ENCODE peak calls at places on chromosomes 1 and 21, in six cellular contexts. R is hepatocyte, L is fibroblast of the aortic adventitia, H is brain microvascular endothelial cell, S is sigmoid colon, J is cardiac fibroblast. Q is an unnamed sample.
A peak's percentile ranks its signal among the peaks of the same experiment; 100 is the strongest.

GRCh38 chr1:68916227-68916853 is 419.5 kb upstream of the DEPDC1 start:
- DNase-seq in S (no peak), H (peak; percentile 51), J (peak; percentile 85), L (peak; percentile 94), R (peak; percentile 41), Q (no peak)

GRCh38 chr1:53129891-53130597 is 12.4 kb downstream of the SLC1A7 start:
- DNase-seq in L (no peak), H (no peak), R (no peak), J (no peak), S (peak; percentile 62), Q (no peak)

GRCh38 chr21:31161157-31161556 is 122.9 kb upstream of the KRTAP19-8 start:
- DNase-seq in J (no peak), R (no peak), L (peak; percentile 13), H (no peak), S (no peak), Q (no peak)

GRCh38 chr1:78080767-78081166 is 35.0 kb downstream of the GIPC2 start:
- DNase-seq in L (no peak), R (no peak), H (no peak), S (no peak), J (no peak), Q (no peak)

GRCh38 chr1:234238060-234238459 is 135.2 kb upstream of the COA6 start:
- DNase-seq in R (no peak), H (no peak), J (no peak), S (no peak), L (no peak), Q (no peak)

GRCh38 chr1:236425031-236425663 is 31.1 kb downstream of the EDARADD start:
- DNase-seq in S (no peak), J (no peak), H (no peak), L (no peak), R (no peak), Q (no peak)

GRCh38 chr1:110340207-110340468 is 961 bp downstream of the RBM15 start:
- DNase-seq in S (peak; percentile 68), R (no peak), H (no peak), J (no peak), L (no peak), Q (peak; percentile 65)

GRCh38 chr1:88973520-88974137 is 18.8 kb downstream of the KYAT3 start:
- DNase-seq in R (peak; percentile 51), S (no peak), L (peak; percentile 74), H (peak; percentile 41), J (peak; percentile 59), Q (no peak)

GRCh38 chr1:21324368-21325137 is 34.3 kb upstream of the ECE1 start:
- DNase-seq in J (peak; percentile 89), S (peak; percentile 91), H (peak; percentile 88), R (peak; percentile 89), L (peak; percentile 94), Q (peak; percentile 86)

GRCh38 chr1:117821782-117822447 is 107.5 kb downstream of the GDAP2 start:
- DNase-seq in J (peak; percentile 91), S (peak; percentile 82), L (peak; percentile 98), H (peak; percentile 97), R (peak; percentile 71), Q (no peak)

GRCh38 chr1:246921481-246921880 is 10.3 kb downstream of the AHCTF1 start:
- DNase-seq in L (peak; percentile 14), H (no peak), J (no peak), R (no peak), S (no peak), Q (no peak)

GRCh38 chr1:14955986-14956385 is 197.6 kb upstream of the TMEM51 start:
- DNase-seq in H (no peak), L (no peak), R (no peak), J (no peak), S (no peak), Q (no peak)

GRCh38 chr1:45820173-45820572 is 16.8 kb downstream of the MAST2 start:
- DNase-seq in J (no peak), H (no peak), S (no peak), R (no peak), L (no peak), Q (no peak)

GRCh38 chr1:97281962-97282361 is 560.4 kb downstream of the PTBP2 start:
- DNase-seq in L (no peak), R (no peak), H (no peak), J (peak; percentile 34), S (no peak), Q (no peak)

GRCh38 chr1:30768169-30768829 is 10.7 kb upstream of the LAPTM5 start:
- DNase-seq in S (no peak), H (no peak), J (no peak), R (no peak), L (no peak), Q (no peak)

GRCh38 chr1:74610961-74611360 is 62.6 kb downstream of the ERICH3 start:
- DNase-seq in S (no peak), L (no peak), J (no peak), H (no peak), R (no peak), Q (no peak)

GRCh38 chr1:239386453-239387303 is at the start of gene CHRM3:
- DNase-seq in R (peak; percentile 75), J (peak; percentile 7), S (peak; percentile 90), L (no peak), H (no peak), Q (peak; percentile 89)

GRCh38 chr1:33316601-33317000 is 4.3 kb downstream of the A3GALT2 start:
- DNase-seq in J (no peak), S (no peak), L (no peak), H (no peak), R (no peak), Q (peak; percentile 47)

GRCh38 chr1:43373034-43373940 is 5.5 kb upstream of the ELOVL1 start:
- DNase-seq in R (peak; percentile 27), H (peak; percentile 63), J (peak; percentile 62), L (peak; percentile 85), S (no peak), Q (no peak)

GRCh38 chr1:197933016-197933415 is 15.8 kb downstream of the LHX9 start:
- DNase-seq in H (no peak), R (no peak), S (no peak), J (no peak), L (no peak), Q (no peak)

GRCh38 chr1:76408303-76408702 is 333.8 kb downstream of the ST6GALNAC3 start:
- DNase-seq in R (no peak), H (no peak), S (no peak), L (no peak), J (no peak), Q (no peak)

DNA sequence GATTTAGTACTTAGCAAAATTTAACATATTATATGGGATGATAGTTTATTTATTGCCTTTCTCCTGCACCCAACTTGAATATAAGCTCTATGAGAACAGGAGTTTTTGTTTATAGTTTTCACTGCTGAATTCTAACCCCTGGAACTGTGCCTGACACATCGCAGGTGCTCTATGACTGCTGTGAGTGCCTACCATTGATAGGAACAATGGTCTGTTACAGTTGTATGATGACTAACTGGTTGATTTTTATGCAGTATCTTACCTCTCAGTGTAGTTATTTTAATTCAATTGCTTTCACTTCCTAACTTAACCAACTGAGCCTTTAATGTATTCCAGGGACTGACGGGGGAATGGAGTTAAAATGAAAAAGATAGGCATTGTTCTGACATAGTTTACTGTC is 336.0 kb downstream of the ST6GALNAC3 start:
- DNase-seq in J (no peak), S (no peak), H (no peak), R (no peak), L (no peak), Q (no peak)
- TF ChIP-seq CTCF in J (no peak), S (no peak), H (no peak), R (no peak), L (no peak), Q (no peak)

GRCh38 chr1:27393641-27394281 is 1.3 kb downstream of the GPR3 start:
- DNase-seq in S (no peak), L (no peak), J (no peak), H (no peak), R (no peak), Q (no peak)
- H3K4me3 ChIP-seq in S (no peak overlapping the region), L (no peak overlapping the region), J (no peak overlapping the region), H (no peak overlapping the region), R (no peak overlapping the region), Q (no peak overlapping the region)

DNA sequence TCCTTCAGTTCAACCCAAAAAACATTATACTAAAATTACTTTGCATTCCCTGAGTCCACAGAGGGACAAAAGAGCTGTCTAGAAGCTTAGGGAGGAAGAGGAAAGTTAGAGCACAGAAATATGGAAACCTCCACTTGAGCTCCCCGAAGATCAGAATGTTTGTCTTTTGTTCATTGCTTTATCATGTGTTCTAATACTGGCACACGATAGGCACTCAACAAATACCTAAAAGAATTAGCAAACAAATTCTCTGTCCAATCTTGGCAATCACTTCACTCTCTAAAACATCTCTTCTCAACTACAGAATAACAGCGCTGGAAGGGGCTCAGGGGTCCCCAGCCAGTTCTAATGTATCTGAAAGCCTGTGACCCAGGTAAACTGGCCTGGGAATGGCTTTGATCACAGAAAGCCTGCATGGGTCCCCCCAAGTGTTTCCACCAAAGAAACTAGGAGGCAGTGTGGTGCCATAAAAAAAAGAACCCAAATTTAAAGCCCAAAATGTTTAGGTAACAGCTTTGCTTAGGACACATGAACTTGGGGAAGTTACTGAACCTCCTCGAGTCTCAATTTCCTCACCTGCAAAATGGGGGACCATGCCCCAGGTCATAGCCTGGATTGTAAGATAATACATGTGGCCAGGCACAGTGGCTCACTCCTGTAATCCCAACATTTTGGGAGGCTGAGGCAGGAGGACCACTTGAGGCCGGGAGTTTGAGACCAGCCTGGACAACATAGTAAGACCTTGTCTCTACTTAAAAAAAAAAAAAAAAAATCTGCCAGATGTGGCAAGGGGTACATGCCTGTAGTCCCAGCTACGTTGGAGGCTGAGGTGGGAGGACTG is 45.8 kb downstream of the SSBP3 start:
- DNase-seq in L (no peak), R (no peak), S (no peak), H (no peak), J (no peak), Q (no peak)
- TF ChIP-seq CTCF in L (no peak), R (no peak), S (no peak), H (peak; percentile 7), J (no peak), Q (no peak)

GRCh38 chr1:6261615-6261995 is 707 bp upstream of the GPR153 start:
- DNase-seq in J (no peak), H (no peak), S (no peak), R (peak; percentile 34), L (no peak), Q (no peak)
- H3K4me3 ChIP-seq in J (no peak overlapping the region), H (peak overlapping the region; percentile 39), S (peak overlapping the region; percentile 61), R (no peak overlapping the region), L (peak overlapping the region; percentile 61), Q (peak overlapping the region; percentile 48)

DNA sequence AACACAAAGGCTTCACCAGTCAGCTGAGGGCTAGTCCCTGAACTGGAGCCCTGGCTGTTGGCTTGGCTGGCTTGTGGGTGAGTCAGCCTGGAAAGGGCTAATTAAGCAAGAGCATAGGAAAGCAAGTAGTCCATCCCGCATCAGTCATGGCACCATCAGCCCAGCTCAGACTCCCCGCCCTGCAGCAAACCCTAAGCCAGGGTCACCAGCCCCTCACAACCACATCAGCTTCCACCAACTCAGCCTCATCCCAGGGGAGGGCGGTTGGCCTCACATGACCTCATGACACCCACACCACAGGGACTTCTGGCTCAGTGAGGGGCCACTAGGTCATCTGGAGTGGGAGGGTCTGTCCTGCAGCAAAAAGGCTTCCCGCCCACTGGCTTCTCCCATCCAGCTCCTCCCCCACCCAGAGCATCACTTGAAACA is 7.0 kb upstream of the SPATC1L start:
- DNase-seq in L (peak; percentile 81), J (peak; percentile 84), S (peak; percentile 82), R (peak; percentile 11), H (peak; percentile 74), Q (peak; percentile 36)
- TF ChIP-seq CTCF in L (no peak), J (no peak), S (no peak), R (no peak), H (no peak), Q (no peak)

GRCh38 chr21:44630440-44630839 is 3.5 kb downstream of the KRTAP10-9 start:
- DNase-seq in J (no peak), H (no peak), R (no peak), S (no peak), L (no peak), Q (no peak)
- H3K4me3 ChIP-seq in J (no peak overlapping the region), H (no peak overlapping the region), R (no peak overlapping the region), S (no peak overlapping the region), L (no peak overlapping the region), Q (no peak overlapping the region)